ENCODE peak calls at places on chromosomes 16 and 17, in seven cellular contexts. One of them, this sample, is unnamed.
A peak's percentile ranks its signal among the peaks of the same experiment; 100 is the strongest.

GRCh38 chr17:41518031-41518430 is 659 bp downstream of the KRT15 start:
- DNase-seq in PC-9: no peak
- DNase-seq in fibroblast of lung: no peak
- DNase-seq in A549: no peak
- DNase-seq in psoas muscle: no peak
- DNase-seq in sigmoid colon: no peak
- DNase-seq in hepatocyte: no peak
- DNase-seq in this sample: no peak

GRCh38 chr16:73253922-73254480 is 206.1 kb upstream of the ZFHX3 start:
- DNase-seq in hepatocyte: no peak
- DNase-seq in PC-9: no peak
- DNase-seq in psoas muscle: no peak
- DNase-seq in sigmoid colon: no peak
- DNase-seq in fibroblast of lung: no peak
- DNase-seq in A549: no peak
- DNase-seq in this sample: no peak

GRCh38 chr16:78437352-78437968 is 338.0 kb downstream of the WWOX start:
- DNase-seq in hepatocyte: peak; percentile 61
- DNase-seq in fibroblast of lung: peak; percentile 39
- DNase-seq in sigmoid colon: no peak
- DNase-seq in PC-9: peak; percentile 5
- DNase-seq in A549: peak; percentile 27
- DNase-seq in psoas muscle: no peak
- DNase-seq in this sample: no peak

GRCh38 chr17:47843391-47843730 is 2.3 kb upstream of the SCRN2 start:
- DNase-seq in sigmoid colon: no peak
- DNase-seq in PC-9: peak; percentile 34
- DNase-seq in A549: no peak
- DNase-seq in psoas muscle: no peak
- DNase-seq in hepatocyte: no peak
- DNase-seq in fibroblast of lung: no peak
- DNase-seq in this sample: no peak

GRCh38 chr17:9273334-9274118 is 252.2 kb downstream of the NTN1 start:
- DNase-seq in psoas muscle: no peak
- DNase-seq in A549: no peak
- DNase-seq in sigmoid colon: peak; percentile 77
- DNase-seq in PC-9: no peak
- DNase-seq in fibroblast of lung: peak; percentile 59
- DNase-seq in hepatocyte: no peak
- DNase-seq in this sample: no peak

GRCh38 chr16:55832788-55833583 is at the start of gene CES1:
- DNase-seq in PC-9: peak; percentile 72
- DNase-seq in sigmoid colon: peak; percentile 78
- DNase-seq in hepatocyte: peak; percentile 58
- DNase-seq in A549: peak; percentile 34
- DNase-seq in psoas muscle: peak; percentile 90
- DNase-seq in fibroblast of lung: peak; percentile 17
- DNase-seq in this sample: no peak

GRCh38 chr16:50368410-50369132 is at the start of gene BRD7:
- DNase-seq in fibroblast of lung: peak; percentile 49
- DNase-seq in PC-9: peak; percentile 62
- DNase-seq in sigmoid colon: no peak
- DNase-seq in A549: peak; percentile 54
- DNase-seq in psoas muscle: peak; percentile 80
- DNase-seq in hepatocyte: peak; percentile 91
- DNase-seq in this sample: peak; percentile 74

GRCh38 chr16:68779891-68780290 is 42.8 kb downstream of the CDH1 start:
- DNase-seq in psoas muscle: no peak
- DNase-seq in A549: no peak
- DNase-seq in fibroblast of lung: no peak
- DNase-seq in PC-9: no peak
- DNase-seq in hepatocyte: no peak
- DNase-seq in sigmoid colon: no peak
- DNase-seq in this sample: no peak

GRCh38 chr16:13245713-13246377 is 344.4 kb downstream of the SHISA9 start:
- DNase-seq in fibroblast of lung: no peak
- DNase-seq in PC-9: no peak
- DNase-seq in sigmoid colon: no peak
- DNase-seq in hepatocyte: peak; percentile 41
- DNase-seq in psoas muscle: no peak
- DNase-seq in A549: no peak
- DNase-seq in this sample: no peak

GRCh38 chr17:73343168-73343634 is 31.4 kb upstream of the CDC42EP4 start:
- DNase-seq in hepatocyte: peak; percentile 88
- DNase-seq in fibroblast of lung: peak; percentile 86
- DNase-seq in sigmoid colon: peak; percentile 95
- DNase-seq in A549: no peak
- DNase-seq in PC-9: no peak
- DNase-seq in psoas muscle: peak; percentile 78
- DNase-seq in this sample: no peak

GRCh38 chr16:84759061-84759460 is 59.3 kb downstream of the USP10 start:
- DNase-seq in sigmoid colon: peak; percentile 46
- DNase-seq in PC-9: no peak
- DNase-seq in psoas muscle: no peak
- DNase-seq in A549: no peak
- DNase-seq in fibroblast of lung: peak; percentile 55
- DNase-seq in hepatocyte: no peak
- DNase-seq in this sample: peak; percentile 79

GRCh38 chr17:54452666-54453348 is 447.8 kb upstream of the TOM1L1 start:
- DNase-seq in fibroblast of lung: no peak
- DNase-seq in PC-9: no peak
- DNase-seq in psoas muscle: no peak
- DNase-seq in A549: no peak
- DNase-seq in sigmoid colon: no peak
- DNase-seq in hepatocyte: no peak
- DNase-seq in this sample: no peak

GRCh38 chr17:35192708-35193107 is 1.5 kb downstream of the SLC35G3 start:
- DNase-seq in hepatocyte: no peak
- DNase-seq in fibroblast of lung: no peak
- DNase-seq in PC-9: no peak
- DNase-seq in A549: no peak
- DNase-seq in psoas muscle: no peak
- DNase-seq in sigmoid colon: no peak
- DNase-seq in this sample: peak; percentile 39

GRCh38 chr17:56737741-56738161 is 96.0 kb downstream of the C17orf67 start:
- DNase-seq in PC-9: no peak
- DNase-seq in hepatocyte: peak; percentile 20
- DNase-seq in fibroblast of lung: peak; percentile 68
- DNase-seq in psoas muscle: no peak
- DNase-seq in sigmoid colon: no peak
- DNase-seq in A549: no peak
- DNase-seq in this sample: no peak

GRCh38 chr17:514584-514983 is 162.0 kb upstream of the RPH3AL start:
- DNase-seq in hepatocyte: no peak
- DNase-seq in A549: no peak
- DNase-seq in fibroblast of lung: no peak
- DNase-seq in sigmoid colon: no peak
- DNase-seq in PC-9: no peak
- DNase-seq in psoas muscle: no peak
- DNase-seq in this sample: no peak

GRCh38 chr17:1031711-1032110 is 34.8 kb downstream of the TIMM22 start:
- DNase-seq in fibroblast of lung: peak; percentile 68
- DNase-seq in PC-9: no peak
- DNase-seq in A549: no peak
- DNase-seq in hepatocyte: peak; percentile 71
- DNase-seq in psoas muscle: peak; percentile 83
- DNase-seq in sigmoid colon: peak; percentile 87
- DNase-seq in this sample: no peak

GRCh38 chr17:58487589-58488427 is at the start of gene HSF5:
- DNase-seq in fibroblast of lung: peak; percentile 3
- DNase-seq in psoas muscle: peak; percentile 58
- DNase-seq in hepatocyte: no peak
- DNase-seq in A549: no peak
- DNase-seq in PC-9: no peak
- DNase-seq in sigmoid colon: no peak
- DNase-seq in this sample: peak; percentile 85

GRCh38 chr17:81822312-81822637 is 10.8 kb downstream of the MCRIP1 start:
- DNase-seq in PC-9: no peak
- DNase-seq in sigmoid colon: no peak
- DNase-seq in hepatocyte: no peak
- DNase-seq in fibroblast of lung: no peak
- DNase-seq in A549: no peak
- DNase-seq in psoas muscle: no peak
- DNase-seq in this sample: no peak

GRCh38 chr17:8267480-8268147 is 18.5 kb downstream of the PFAS start:
- DNase-seq in psoas muscle: no peak
- DNase-seq in sigmoid colon: no peak
- DNase-seq in PC-9: no peak
- DNase-seq in A549: no peak
- DNase-seq in hepatocyte: no peak
- DNase-seq in fibroblast of lung: no peak
- DNase-seq in this sample: no peak

GRCh38 chr17:4480929-4481898 is 17.5 kb upstream of the SPNS2 start:
- DNase-seq in PC-9: no peak
- DNase-seq in psoas muscle: no peak
- DNase-seq in A549: no peak
- DNase-seq in fibroblast of lung: no peak
- DNase-seq in hepatocyte: peak; percentile 61
- DNase-seq in sigmoid colon: no peak
- DNase-seq in this sample: peak; percentile 50

GRCh38 chr17:31511176-31511540 is 119.7 kb downstream of the RAB11FIP4 start:
- DNase-seq in hepatocyte: no peak
- DNase-seq in psoas muscle: no peak
- DNase-seq in sigmoid colon: no peak
- DNase-seq in fibroblast of lung: no peak
- DNase-seq in A549: no peak
- DNase-seq in PC-9: no peak
- DNase-seq in this sample: no peak

GRCh38 chr16:4358831-4359561 is 7.9 kb upstream of the PAM16 start:
- DNase-seq in fibroblast of lung: peak; percentile 34
- DNase-seq in PC-9: peak; percentile 75
- DNase-seq in A549: peak; percentile 58
- DNase-seq in sigmoid colon: peak; percentile 84
- DNase-seq in hepatocyte: peak; percentile 78
- DNase-seq in psoas muscle: peak; percentile 85
- DNase-seq in this sample: peak; percentile 60

GRCh38 chr16:6947291-6947690 is 385.4 kb upstream of the RBFOX1 start:
- DNase-seq in PC-9: no peak
- DNase-seq in A549: no peak
- DNase-seq in hepatocyte: no peak
- DNase-seq in psoas muscle: no peak
- DNase-seq in fibroblast of lung: no peak
- DNase-seq in sigmoid colon: no peak
- DNase-seq in this sample: no peak

GRCh38 chr16:1899641-1900451 is 18.4 kb downstream of the HS3ST6 start:
- DNase-seq in A549: no peak
- DNase-seq in sigmoid colon: no peak
- DNase-seq in PC-9: no peak
- DNase-seq in fibroblast of lung: no peak
- DNase-seq in psoas muscle: peak; percentile 18
- DNase-seq in hepatocyte: peak; percentile 64
- DNase-seq in this sample: no peak

GRCh38 chr16:19601083-19601976 is 45.8 kb downstream of the VPS35L start:
- DNase-seq in psoas muscle: no peak
- DNase-seq in A549: peak; percentile 42
- DNase-seq in fibroblast of lung: peak; percentile 59
- DNase-seq in sigmoid colon: no peak
- DNase-seq in hepatocyte: peak; percentile 52
- DNase-seq in PC-9: peak; percentile 53
- DNase-seq in this sample: peak; percentile 60

GRCh38 chr17:1487939-1488825 is 4.3 kb downstream of the MYO1C start:
- DNase-seq in hepatocyte: peak; percentile 97
- DNase-seq in fibroblast of lung: peak; percentile 80
- DNase-seq in PC-9: peak; percentile 97
- DNase-seq in sigmoid colon: peak; percentile 94
- DNase-seq in psoas muscle: peak; percentile 91
- DNase-seq in A549: peak; percentile 90
- DNase-seq in this sample: peak; percentile 61

GRCh38 chr16:87369796-87370719 is 13.5 kb downstream of the FBXO31 start:
- DNase-seq in PC-9: no peak
- DNase-seq in psoas muscle: peak; percentile 80
- DNase-seq in A549: no peak
- DNase-seq in fibroblast of lung: no peak
- DNase-seq in sigmoid colon: no peak
- DNase-seq in hepatocyte: no peak
- DNase-seq in this sample: no peak

GRCh38 chr17:58279016-58279671 is 1.6 kb downstream of the MPO start:
- DNase-seq in fibroblast of lung: peak; percentile 55
- DNase-seq in A549: no peak
- DNase-seq in sigmoid colon: peak; percentile 84
- DNase-seq in psoas muscle: peak; percentile 84
- DNase-seq in PC-9: no peak
- DNase-seq in hepatocyte: no peak
- DNase-seq in this sample: no peak

GRCh38 chr17:35404360-35404759 is 27.9 kb downstream of the SLFN12 start:
- DNase-seq in sigmoid colon: no peak
- DNase-seq in hepatocyte: peak; percentile 16
- DNase-seq in psoas muscle: no peak
- DNase-seq in A549: peak; percentile 11
- DNase-seq in PC-9: no peak
- DNase-seq in fibroblast of lung: peak; percentile 4
- DNase-seq in this sample: no peak

GRCh38 chr17:59149051-59149450 is 5.9 kb downstream of the SKA2 start:
- DNase-seq in sigmoid colon: no peak
- DNase-seq in A549: peak; percentile 21
- DNase-seq in psoas muscle: no peak
- DNase-seq in fibroblast of lung: peak; percentile 50
- DNase-seq in PC-9: peak; percentile 7
- DNase-seq in hepatocyte: no peak
- DNase-seq in this sample: no peak

GRCh38 chr17:71183083-71183697 is 937.6 kb upstream of the SOX9 start:
- DNase-seq in PC-9: no peak
- DNase-seq in A549: no peak
- DNase-seq in psoas muscle: no peak
- DNase-seq in hepatocyte: peak; percentile 16
- DNase-seq in fibroblast of lung: no peak
- DNase-seq in sigmoid colon: no peak
- DNase-seq in this sample: no peak
- H3K9me3 ChIP-seq in PC-9: peaks cover 2% of the 10 kb centered on the region
- H3K9me3 ChIP-seq in A549: no peaks in the 10 kb centered on the region
- H3K9me3 ChIP-seq in psoas muscle: no peaks in the 10 kb centered on the region
- H3K9me3 ChIP-seq in hepatocyte: no peaks in the 10 kb centered on the region
- H3K9me3 ChIP-seq in fibroblast of lung: no peaks in the 10 kb centered on the region
- H3K9me3 ChIP-seq in sigmoid colon: no peaks in the 10 kb centered on the region
- H3K9me3 ChIP-seq in this sample: no peaks in the 10 kb centered on the region

GRCh38 chr16:88685156-88686061 is 898 bp downstream of the SNAI3 start:
- DNase-seq in hepatocyte: peak; percentile 72
- DNase-seq in psoas muscle: peak; percentile 74
- DNase-seq in sigmoid colon: no peak
- DNase-seq in A549: peak; percentile 37
- DNase-seq in PC-9: peak; percentile 61
- DNase-seq in fibroblast of lung: peak; percentile 48
- DNase-seq in this sample: peak; percentile 52
- H3K4me1 ChIP-seq in hepatocyte: peaks cover 20% of the 10 kb centered on the region
- H3K4me1 ChIP-seq in psoas muscle: peaks cover 42% of the 10 kb centered on the region
- H3K4me1 ChIP-seq in sigmoid colon: peaks cover 17% of the 10 kb centered on the region
- H3K4me1 ChIP-seq in A549: peaks cover 16% of the 10 kb centered on the region
- H3K4me1 ChIP-seq in PC-9: peaks cover 20% of the 10 kb centered on the region
- H3K4me1 ChIP-seq in fibroblast of lung: peaks cover 10% of the 10 kb centered on the region
- H3K4me1 ChIP-seq in this sample: peaks cover 48% of the 10 kb centered on the region

GRCh38 chr16:57800213-57801097 is 1.8 kb downstream of the KIFC3 start:
- DNase-seq in sigmoid colon: no peak
- DNase-seq in PC-9: no peak
- DNase-seq in psoas muscle: no peak
- DNase-seq in A549: no peak
- DNase-seq in hepatocyte: no peak
- DNase-seq in fibroblast of lung: no peak
- DNase-seq in this sample: no peak
- H3K27ac ChIP-seq in sigmoid colon: peak overlapping the region; percentile 85
- H3K27ac ChIP-seq in PC-9: peak overlapping the region; percentile 85
- H3K27ac ChIP-seq in psoas muscle: peak overlapping the region; percentile 30
- H3K27ac ChIP-seq in A549: peak overlapping the region; percentile 100
- H3K27ac ChIP-seq in hepatocyte: peak overlapping the region; percentile 96
- H3K27ac ChIP-seq in fibroblast of lung: peak overlapping the region; percentile 92
- H3K27ac ChIP-seq in this sample: no peak overlapping the region

GRCh38 chr17:27105636-27106035 is 188.3 kb upstream of the WSB1 start:
- DNase-seq in sigmoid colon: no peak
- DNase-seq in PC-9: no peak
- DNase-seq in A549: no peak
- DNase-seq in fibroblast of lung: no peak
- DNase-seq in hepatocyte: no peak
- DNase-seq in psoas muscle: no peak
- DNase-seq in this sample: no peak
- H3K9me3 ChIP-seq in sigmoid colon: no peaks in the 10 kb centered on the region
- H3K9me3 ChIP-seq in PC-9: no peaks in the 10 kb centered on the region
- H3K9me3 ChIP-seq in A549: no peaks in the 10 kb centered on the region
- H3K9me3 ChIP-seq in fibroblast of lung: no peaks in the 10 kb centered on the region
- H3K9me3 ChIP-seq in hepatocyte: no peaks in the 10 kb centered on the region
- H3K9me3 ChIP-seq in psoas muscle: no peaks in the 10 kb centered on the region
- H3K9me3 ChIP-seq in this sample: no peaks in the 10 kb centered on the region